ENCODE peak calls at places on chromosomes 6 and 20, in four cellular contexts. One of them, this sample, is unnamed.

GRCh38 chr6:63844287-63844686 is 208.7 kb downstream of the PHF3 start:
- DNase-seq in fibroblast of the aortic adventitia: peak; percentile 57
- DNase-seq in A549: no peak
- DNase-seq in nucleus accumbens: no peak
- DNase-seq in this sample: no peak

GRCh38 chr6:21099338-21100314 is 493.9 kb upstream of the SOX4 start:
- DNase-seq in nucleus accumbens: no peak
- DNase-seq in fibroblast of the aortic adventitia: no peak
- DNase-seq in A549: no peak
- DNase-seq in this sample: no peak

GRCh38 chr20:63103402-63104311 is 96.9 kb upstream of the BHLHE23 start:
- DNase-seq in nucleus accumbens: no peak
- DNase-seq in A549: peak; percentile 49
- DNase-seq in fibroblast of the aortic adventitia: peak; percentile 0
- DNase-seq in this sample: peak; percentile 29

GRCh38 chr6:31158863-31159855 is 770 bp downstream of the TCF19 start:
- DNase-seq in nucleus accumbens: no peak
- DNase-seq in A549: no peak
- DNase-seq in fibroblast of the aortic adventitia: peak; percentile 13
- DNase-seq in this sample: peak; percentile 32

GRCh38 chr6:110180228-110181008 is at the start of gene CDC40:
- DNase-seq in A549: no peak
- DNase-seq in fibroblast of the aortic adventitia: no peak
- DNase-seq in nucleus accumbens: peak; percentile 70
- DNase-seq in this sample: no peak

GRCh38 chr6:144895313-144895712 is 610.2 kb downstream of the UTRN start:
- DNase-seq in fibroblast of the aortic adventitia: no peak
- DNase-seq in A549: no peak
- DNase-seq in nucleus accumbens: no peak
- DNase-seq in this sample: no peak

GRCh38 chr6:8215631-8216030 is 113.3 kb upstream of the EEF1E1 start:
- DNase-seq in A549: no peak
- DNase-seq in fibroblast of the aortic adventitia: peak; percentile 47
- DNase-seq in nucleus accumbens: no peak
- DNase-seq in this sample: no peak

GRCh38 chr20:63519765-63520593 is 586 bp upstream of the PPDPF start:
- DNase-seq in fibroblast of the aortic adventitia: no peak
- DNase-seq in nucleus accumbens: no peak
- DNase-seq in A549: peak; percentile 57
- DNase-seq in this sample: peak; percentile 58

GRCh38 chr20:23119456-23120216 is 33.5 kb upstream of the CD93 start:
- DNase-seq in fibroblast of the aortic adventitia: no peak
- DNase-seq in nucleus accumbens: no peak
- DNase-seq in A549: no peak
- DNase-seq in this sample: no peak

GRCh38 chr6:816510-817084 is 123.7 kb upstream of the EXOC2 start:
- DNase-seq in A549: no peak
- DNase-seq in nucleus accumbens: no peak
- DNase-seq in fibroblast of the aortic adventitia: no peak
- DNase-seq in this sample: no peak

GRCh38 chr6:35568967-35569606 is 56.4 kb upstream of the TULP1 start:
- DNase-seq in A549: peak; percentile 12
- DNase-seq in nucleus accumbens: no peak
- DNase-seq in fibroblast of the aortic adventitia: no peak
- DNase-seq in this sample: peak; percentile 30

GRCh38 chr20:20010639-20011500 is 6.3 kb upstream of the NAA20 start:
- DNase-seq in fibroblast of the aortic adventitia: peak; percentile 25
- DNase-seq in A549: peak; percentile 46
- DNase-seq in nucleus accumbens: no peak
- DNase-seq in this sample: no peak

GRCh38 chr6:98821739-98822405 is 12.5 kb upstream of the POU3F2 start:
- DNase-seq in fibroblast of the aortic adventitia: no peak
- DNase-seq in A549: no peak
- DNase-seq in nucleus accumbens: no peak
- DNase-seq in this sample: no peak